ENCODE peak calls at places on chromosome 11, in seven cellular contexts. One of them, this sample, is unnamed.
A peak's percentile ranks its signal among the peaks of the same experiment; 100 is the strongest.

GRCh38 chr11:45252134-45252856 is 33.8 kb downstream of the SYT13 start:
- DNase-seq in transverse colon: peak; percentile 84
- DNase-seq in cardiac muscle cell: peak; percentile 37
- DNase-seq in stomach: peak; percentile 80
- DNase-seq in upper lobe of left lung: peak; percentile 31
- DNase-seq in naive thymus-derived CD4-positive, alpha-beta T cell: no peak
- DNase-seq in adrenal gland: peak; percentile 82
- DNase-seq in this sample: peak; percentile 89

GRCh38 chr11:66050581-66051231 is 1.5 kb upstream of the SF3B2 start:
- DNase-seq in transverse colon: no peak
- DNase-seq in cardiac muscle cell: no peak
- DNase-seq in stomach: no peak
- DNase-seq in upper lobe of left lung: no peak
- DNase-seq in naive thymus-derived CD4-positive, alpha-beta T cell: no peak
- DNase-seq in adrenal gland: no peak
- DNase-seq in this sample: no peak

GRCh38 chr11:131924001-131924400 is 553.6 kb downstream of the NTM start:
- DNase-seq in transverse colon: no peak
- DNase-seq in cardiac muscle cell: no peak
- DNase-seq in stomach: no peak
- DNase-seq in upper lobe of left lung: no peak
- DNase-seq in naive thymus-derived CD4-positive, alpha-beta T cell: no peak
- DNase-seq in adrenal gland: no peak
- DNase-seq in this sample: no peak

GRCh38 chr11:88522624-88523361 is 185.3 kb upstream of the CTSC start:
- DNase-seq in transverse colon: no peak
- DNase-seq in cardiac muscle cell: no peak
- DNase-seq in stomach: no peak
- DNase-seq in upper lobe of left lung: no peak
- DNase-seq in naive thymus-derived CD4-positive, alpha-beta T cell: no peak
- DNase-seq in adrenal gland: no peak
- DNase-seq in this sample: no peak

GRCh38 chr11:3674189-3674588 is 3.0 kb upstream of the CHRNA10 start:
- DNase-seq in transverse colon: no peak
- DNase-seq in cardiac muscle cell: no peak
- DNase-seq in stomach: no peak
- DNase-seq in upper lobe of left lung: no peak
- DNase-seq in naive thymus-derived CD4-positive, alpha-beta T cell: no peak
- DNase-seq in adrenal gland: no peak
- DNase-seq in this sample: no peak

GRCh38 chr11:93017821-93018690 is 48.6 kb downstream of the MTNR1B start:
- DNase-seq in transverse colon: no peak
- DNase-seq in cardiac muscle cell: peak; percentile 65
- DNase-seq in stomach: no peak
- DNase-seq in upper lobe of left lung: no peak
- DNase-seq in naive thymus-derived CD4-positive, alpha-beta T cell: no peak
- DNase-seq in adrenal gland: peak; percentile 56
- DNase-seq in this sample: no peak

GRCh38 chr11:125299061-125299616 is 134.6 kb downstream of the PKNOX2 start:
- DNase-seq in transverse colon: no peak
- DNase-seq in cardiac muscle cell: no peak
- DNase-seq in stomach: no peak
- DNase-seq in upper lobe of left lung: no peak
- DNase-seq in naive thymus-derived CD4-positive, alpha-beta T cell: no peak
- DNase-seq in adrenal gland: no peak
- DNase-seq in this sample: no peak

GRCh38 chr11:94786264-94787126 is 18.3 kb downstream of the AMOTL1 start:
- DNase-seq in transverse colon: no peak
- DNase-seq in cardiac muscle cell: peak; percentile 72
- DNase-seq in stomach: no peak
- DNase-seq in upper lobe of left lung: no peak
- DNase-seq in naive thymus-derived CD4-positive, alpha-beta T cell: no peak
- DNase-seq in adrenal gland: no peak
- DNase-seq in this sample: no peak

GRCh38 chr11:13674799-13675509 is 6.5 kb downstream of the FAR1 start:
- DNase-seq in transverse colon: no peak
- DNase-seq in cardiac muscle cell: peak; percentile 55
- DNase-seq in stomach: no peak
- DNase-seq in upper lobe of left lung: no peak
- DNase-seq in naive thymus-derived CD4-positive, alpha-beta T cell: no peak
- DNase-seq in adrenal gland: no peak
- DNase-seq in this sample: no peak

GRCh38 chr11:64089915-64090810 is 54.4 kb downstream of the FLRT1 start:
- DNase-seq in transverse colon: no peak
- DNase-seq in cardiac muscle cell: no peak
- DNase-seq in stomach: no peak
- DNase-seq in upper lobe of left lung: no peak
- DNase-seq in naive thymus-derived CD4-positive, alpha-beta T cell: no peak
- DNase-seq in adrenal gland: no peak
- DNase-seq in this sample: no peak

GRCh38 chr11:77699425-77699824 is 61.8 kb upstream of the CLNS1A start:
- DNase-seq in transverse colon: no peak
- DNase-seq in cardiac muscle cell: no peak
- DNase-seq in stomach: no peak
- DNase-seq in upper lobe of left lung: no peak
- DNase-seq in naive thymus-derived CD4-positive, alpha-beta T cell: no peak
- DNase-seq in adrenal gland: no peak
- DNase-seq in this sample: no peak

GRCh38 chr11:80165763-80166162 is 724.9 kb upstream of the TENM4 start:
- DNase-seq in transverse colon: no peak
- DNase-seq in cardiac muscle cell: no peak
- DNase-seq in stomach: no peak
- DNase-seq in upper lobe of left lung: no peak
- DNase-seq in naive thymus-derived CD4-positive, alpha-beta T cell: no peak
- DNase-seq in adrenal gland: no peak
- DNase-seq in this sample: no peak

GRCh38 chr11:130115218-130115617 is 44.4 kb upstream of the ST14 start:
- DNase-seq in transverse colon: no peak
- DNase-seq in cardiac muscle cell: peak; percentile 64
- DNase-seq in stomach: no peak
- DNase-seq in upper lobe of left lung: no peak
- DNase-seq in naive thymus-derived CD4-positive, alpha-beta T cell: no peak
- DNase-seq in adrenal gland: peak; percentile 49
- DNase-seq in this sample: no peak

GRCh38 chr11:48055292-48056132 is 75.2 kb downstream of the PTPRJ start:
- DNase-seq in transverse colon: peak; percentile 63
- DNase-seq in cardiac muscle cell: peak; percentile 33
- DNase-seq in stomach: peak; percentile 72
- DNase-seq in upper lobe of left lung: peak; percentile 79
- DNase-seq in naive thymus-derived CD4-positive, alpha-beta T cell: peak; percentile 69
- DNase-seq in adrenal gland: no peak
- DNase-seq in this sample: peak; percentile 65

GRCh38 chr11:62961017-62961416 is 23.8 kb downstream of the SLC22A6 start:
- DNase-seq in transverse colon: no peak
- DNase-seq in cardiac muscle cell: no peak
- DNase-seq in stomach: peak; percentile 17
- DNase-seq in upper lobe of left lung: no peak
- DNase-seq in naive thymus-derived CD4-positive, alpha-beta T cell: no peak
- DNase-seq in adrenal gland: no peak
- DNase-seq in this sample: no peak

GRCh38 chr11:655036-655726 is 18.1 kb downstream of the DRD4 start:
- DNase-seq in transverse colon: no peak
- DNase-seq in cardiac muscle cell: no peak
- DNase-seq in stomach: no peak
- DNase-seq in upper lobe of left lung: no peak
- DNase-seq in naive thymus-derived CD4-positive, alpha-beta T cell: no peak
- DNase-seq in adrenal gland: no peak
- DNase-seq in this sample: no peak

GRCh38 chr11:12090761-12091261 is 19.6 kb upstream of the MICAL2 start:
- DNase-seq in transverse colon: peak; percentile 89
- DNase-seq in cardiac muscle cell: no peak
- DNase-seq in stomach: peak; percentile 64
- DNase-seq in upper lobe of left lung: peak; percentile 92
- DNase-seq in naive thymus-derived CD4-positive, alpha-beta T cell: no peak
- DNase-seq in adrenal gland: no peak
- DNase-seq in this sample: peak; percentile 82

GRCh38 chr11:12088531-12088930 is 21.9 kb upstream of the MICAL2 start:
- DNase-seq in transverse colon: no peak
- DNase-seq in cardiac muscle cell: no peak
- DNase-seq in stomach: no peak
- DNase-seq in upper lobe of left lung: no peak
- DNase-seq in naive thymus-derived CD4-positive, alpha-beta T cell: no peak
- DNase-seq in adrenal gland: no peak
- DNase-seq in this sample: peak; percentile 53

GRCh38 chr11:12090061-12090572 is 20.3 kb upstream of the MICAL2 start:
- DNase-seq in transverse colon: no peak
- DNase-seq in cardiac muscle cell: peak; percentile 63
- DNase-seq in stomach: no peak
- DNase-seq in upper lobe of left lung: no peak
- DNase-seq in naive thymus-derived CD4-positive, alpha-beta T cell: no peak
- DNase-seq in adrenal gland: no peak
- DNase-seq in this sample: peak; percentile 65

GRCh38 chr11:12089041-12089440 is 21.3 kb upstream of the MICAL2 start:
- DNase-seq in transverse colon: no peak
- DNase-seq in cardiac muscle cell: no peak
- DNase-seq in stomach: no peak
- DNase-seq in upper lobe of left lung: no peak
- DNase-seq in naive thymus-derived CD4-positive, alpha-beta T cell: no peak
- DNase-seq in adrenal gland: no peak
- DNase-seq in this sample: no peak

GRCh38 chr11:12089473-12089872 is 20.9 kb upstream of the MICAL2 start:
- DNase-seq in transverse colon: no peak
- DNase-seq in cardiac muscle cell: no peak
- DNase-seq in stomach: no peak
- DNase-seq in upper lobe of left lung: no peak
- DNase-seq in naive thymus-derived CD4-positive, alpha-beta T cell: no peak
- DNase-seq in adrenal gland: no peak
- DNase-seq in this sample: no peak
- H3K4me1 ChIP-seq in transverse colon: peaks cover 82% of the 10 kb centered on the region
- H3K4me1 ChIP-seq in cardiac muscle cell: peaks cover 38% of the 10 kb centered on the region
- H3K4me1 ChIP-seq in stomach: peaks cover 46% of the 10 kb centered on the region
- H3K4me1 ChIP-seq in upper lobe of left lung: peaks cover 65% of the 10 kb centered on the region
- H3K4me1 ChIP-seq in naive thymus-derived CD4-positive, alpha-beta T cell: peaks cover 33% of the 10 kb centered on the region
- H3K4me1 ChIP-seq in adrenal gland: peaks cover 19% of the 10 kb centered on the region
- H3K4me1 ChIP-seq in this sample: peaks cover 78% of the 10 kb centered on the region

GRCh38 chr11:17015639-17016125 is 1.5 kb upstream of the PLEKHA7 start:
- DNase-seq in transverse colon: peak; percentile 33
- DNase-seq in cardiac muscle cell: peak; percentile 24
- DNase-seq in stomach: no peak
- DNase-seq in upper lobe of left lung: no peak
- DNase-seq in naive thymus-derived CD4-positive, alpha-beta T cell: no peak
- DNase-seq in adrenal gland: no peak
- DNase-seq in this sample: peak; percentile 66
- H3K4me1 ChIP-seq in transverse colon: peaks cover 8% of the 10 kb centered on the region
- H3K4me1 ChIP-seq in cardiac muscle cell: no peaks in the 10 kb centered on the region
- H3K4me1 ChIP-seq in stomach: no peaks in the 10 kb centered on the region
- H3K4me1 ChIP-seq in upper lobe of left lung: peaks cover 6% of the 10 kb centered on the region
- H3K4me1 ChIP-seq in naive thymus-derived CD4-positive, alpha-beta T cell: no peaks in the 10 kb centered on the region
- H3K4me1 ChIP-seq in adrenal gland: no peaks in the 10 kb centered on the region
- H3K4me1 ChIP-seq in this sample: no peaks in the 10 kb centered on the region

DNA sequence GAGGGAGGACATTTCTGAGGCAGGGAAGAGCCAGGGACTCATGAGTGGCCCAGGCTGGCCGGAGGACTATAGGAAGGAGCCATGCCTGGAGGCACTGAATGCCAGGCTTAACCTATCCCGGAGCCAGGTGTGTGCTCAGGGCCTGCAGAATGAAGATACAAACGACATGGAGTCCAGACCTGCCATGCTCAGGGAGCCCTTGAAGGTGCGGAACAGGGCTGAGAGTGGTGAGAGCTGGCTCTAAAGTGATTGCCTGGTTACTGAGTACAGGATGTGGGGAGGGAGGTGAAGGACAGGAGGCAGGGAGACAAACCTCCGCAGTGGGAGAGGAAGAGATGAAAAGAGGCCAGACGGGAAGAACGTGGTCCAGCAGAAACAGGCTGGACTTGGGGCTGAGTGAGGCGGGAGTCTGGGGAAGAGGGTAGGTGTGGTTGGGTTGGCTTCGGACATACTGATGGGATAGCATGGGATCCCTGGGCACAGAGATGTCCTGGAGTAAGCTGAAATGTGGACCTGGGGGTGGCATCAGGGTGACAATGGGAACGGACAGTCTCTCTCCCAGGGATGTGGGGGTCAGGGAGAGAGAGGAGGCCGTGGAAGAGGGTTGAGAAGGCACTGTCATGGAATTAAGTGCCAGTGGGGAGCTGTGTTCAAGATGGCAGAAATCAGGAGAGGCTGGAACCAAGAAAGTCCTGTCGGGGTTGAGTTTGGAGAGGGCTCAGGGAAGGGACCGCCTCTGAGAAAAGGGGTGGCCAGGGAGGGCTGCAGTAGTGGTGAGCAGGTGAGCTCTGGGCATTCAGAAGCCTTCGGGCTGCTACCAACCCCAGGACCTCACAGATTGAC is 1.5 kb upstream of the ANKRD13D start:
- DNase-seq in transverse colon: no peak
- DNase-seq in cardiac muscle cell: no peak
- DNase-seq in stomach: no peak
- DNase-seq in upper lobe of left lung: no peak
- DNase-seq in naive thymus-derived CD4-positive, alpha-beta T cell: no peak
- DNase-seq in adrenal gland: no peak
- DNase-seq in this sample: no peak
- H3K4me1 ChIP-seq in transverse colon: peaks cover 35% of the 10 kb centered on the region
- H3K4me1 ChIP-seq in cardiac muscle cell: peaks cover 15% of the 10 kb centered on the region
- H3K4me1 ChIP-seq in stomach: peaks cover 40% of the 10 kb centered on the region
- H3K4me1 ChIP-seq in upper lobe of left lung: peaks cover 67% of the 10 kb centered on the region
- H3K4me1 ChIP-seq in naive thymus-derived CD4-positive, alpha-beta T cell: peaks cover 49% of the 10 kb centered on the region
- H3K4me1 ChIP-seq in adrenal gland: peaks cover 18% of the 10 kb centered on the region
- H3K4me1 ChIP-seq in this sample: peaks cover 22% of the 10 kb centered on the region

GRCh38 chr11:113113801-113114451 is 152.7 kb downstream of the NCAM1 start:
- DNase-seq in transverse colon: no peak
- DNase-seq in cardiac muscle cell: no peak
- DNase-seq in stomach: no peak
- DNase-seq in upper lobe of left lung: no peak
- DNase-seq in naive thymus-derived CD4-positive, alpha-beta T cell: no peak
- DNase-seq in adrenal gland: no peak
- DNase-seq in this sample: no peak

GRCh38 chr11:113111156-113111555 is 149.9 kb downstream of the NCAM1 start:
- DNase-seq in transverse colon: no peak
- DNase-seq in cardiac muscle cell: no peak
- DNase-seq in stomach: no peak
- DNase-seq in upper lobe of left lung: no peak
- DNase-seq in naive thymus-derived CD4-positive, alpha-beta T cell: no peak
- DNase-seq in adrenal gland: no peak
- DNase-seq in this sample: no peak

GRCh38 chr11:113110046-113110445 is 148.8 kb downstream of the NCAM1 start:
- DNase-seq in transverse colon: no peak
- DNase-seq in cardiac muscle cell: no peak
- DNase-seq in stomach: no peak
- DNase-seq in upper lobe of left lung: no peak
- DNase-seq in naive thymus-derived CD4-positive, alpha-beta T cell: no peak
- DNase-seq in adrenal gland: no peak
- DNase-seq in this sample: no peak

GRCh38 chr11:113118104-113118503 is 156.9 kb downstream of the NCAM1 start:
- DNase-seq in transverse colon: no peak
- DNase-seq in cardiac muscle cell: no peak
- DNase-seq in stomach: no peak
- DNase-seq in upper lobe of left lung: no peak
- DNase-seq in naive thymus-derived CD4-positive, alpha-beta T cell: no peak
- DNase-seq in adrenal gland: no peak
- DNase-seq in this sample: no peak

DNA sequence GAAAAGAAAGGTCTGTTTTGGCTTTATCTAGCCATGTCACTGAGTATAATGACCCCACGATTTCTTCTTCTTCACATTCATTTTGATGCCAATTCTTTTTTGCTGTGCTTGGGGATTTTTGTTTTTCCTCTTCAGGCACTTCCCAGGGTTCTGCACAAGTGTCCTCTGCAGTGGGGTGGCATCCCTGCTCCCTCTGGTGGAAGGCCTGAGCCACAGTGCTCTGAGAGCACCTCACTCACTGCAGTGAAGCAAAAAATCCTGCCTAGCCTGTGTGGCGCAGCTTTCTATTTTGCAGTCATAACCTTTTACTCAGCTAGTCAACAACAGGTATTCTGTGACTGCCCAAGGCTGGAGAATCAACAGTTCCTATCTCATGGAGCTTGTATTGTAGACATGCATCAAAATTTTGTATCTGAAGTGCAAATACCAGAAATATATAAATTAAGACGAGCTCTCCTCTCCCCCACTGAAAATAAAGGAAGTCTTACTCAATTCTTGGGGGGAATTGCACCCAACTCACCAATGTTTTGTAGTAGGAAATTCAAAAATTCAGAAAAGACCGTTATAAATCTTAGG is 153.3 kb downstream of the NCAM1 start:
- DNase-seq in transverse colon: peak; percentile 27
- DNase-seq in cardiac muscle cell: peak; percentile 70
- DNase-seq in stomach: peak; percentile 80
- DNase-seq in upper lobe of left lung: peak; percentile 31
- DNase-seq in naive thymus-derived CD4-positive, alpha-beta T cell: no peak
- DNase-seq in adrenal gland: peak; percentile 77
- DNase-seq in this sample: peak; percentile 38
- H3K4me1 ChIP-seq in transverse colon: no peaks in the 10 kb centered on the region
- H3K4me1 ChIP-seq in cardiac muscle cell: peaks cover 27% of the 10 kb centered on the region
- H3K4me1 ChIP-seq in stomach: peaks cover 4% of the 10 kb centered on the region
- H3K4me1 ChIP-seq in upper lobe of left lung: no peaks in the 10 kb centered on the region
- H3K4me1 ChIP-seq in naive thymus-derived CD4-positive, alpha-beta T cell: no peaks in the 10 kb centered on the region
- H3K4me1 ChIP-seq in adrenal gland: peaks cover 16% of the 10 kb centered on the region
- H3K4me1 ChIP-seq in this sample: no peaks in the 10 kb centered on the region